ENCODE peak calls at places on chromosomes 11 and 22, in eight cellular contexts. G is stomach; T is cardiac muscle cell; C is Peyer's patch; Y is pancreas; P is A549; H is CD4-positive, alpha-beta T cell; I is CD8-positive, alpha-beta T cell. U is an unnamed sample.
A peak's percentile ranks its signal among the peaks of the same experiment; 100 is the strongest.

GRCh38 chr11:17976651-17977050 is 36.2 kb downstream of the SERGEF start:
- DNase-seq in G (no peak), T (no peak), C (no peak), Y (no peak), P (no peak), H (no peak), I (no peak), U (no peak)

GRCh38 chr11:117669616-117670015 is 127.4 kb downstream of the DSCAML1 start:
- DNase-seq in G (no peak), T (no peak), C (no peak), Y (no peak), P (no peak), H (no peak), I (no peak), U (no peak)

GRCh38 chr11:130369141-130369691 is 54.5 kb upstream of the ZBTB44 start:
- DNase-seq in G (no peak), T (no peak), C (no peak), Y (no peak), P (no peak), H (no peak), I (no peak), U (no peak)

GRCh38 chr11:17743808-17744119 is 9.2 kb downstream of the KCNC1 start:
- DNase-seq in G (no peak), T (no peak), C (no peak), Y (no peak), P (no peak), H (no peak), I (no peak), U (no peak)

GRCh38 chr11:77102246-77103210 is at the start of gene OMP:
- DNase-seq in G (no peak), T (no peak), C (no peak), Y (peak; percentile 21), P (no peak), H (no peak), I (no peak), U (no peak)

GRCh38 chr11:46210133-46210636 is 67.3 kb upstream of the CREB3L1 start:
- DNase-seq in G (no peak), T (no peak), C (no peak), Y (no peak), P (peak; percentile 37), H (no peak), I (no peak), U (peak; percentile 43)

GRCh38 chr11:119721129-119722120 is 7.6 kb downstream of the NECTIN1 start:
- DNase-seq in G (no peak), T (peak; percentile 44), C (no peak), Y (peak; percentile 55), P (peak; percentile 21), H (no peak), I (no peak), U (no peak)

GRCh38 chr11:118005224-118006152 is 19.3 kb downstream of the IL10RA start:
- DNase-seq in G (no peak), T (no peak), C (no peak), Y (no peak), P (no peak), H (no peak), I (no peak), U (no peak)

GRCh38 chr11:72561856-72562255 is 112.4 kb downstream of the PDE2A start:
- DNase-seq in G (no peak), T (no peak), C (no peak), Y (no peak), P (no peak), H (no peak), I (no peak), U (no peak)

GRCh38 chr11:60803273-60803936 is 18.3 kb downstream of the MS4A10 start:
- DNase-seq in G (no peak), T (no peak), C (no peak), Y (no peak), P (no peak), H (no peak), I (no peak), U (no peak)

GRCh38 chr11:78161346-78161745 is 21.9 kb upstream of the ALG8 start:
- DNase-seq in G (no peak), T (no peak), C (no peak), Y (no peak), P (no peak), H (no peak), I (no peak), U (no peak)

GRCh38 chr22:21856197-21856596 is 11.2 kb downstream of the MAPK1 start:
- DNase-seq in G (no peak), T (no peak), C (no peak), Y (no peak), P (no peak), H (no peak), I (no peak), U (no peak)

GRCh38 chr11:79592441-79593223 is 151.8 kb upstream of the TENM4 start:
- DNase-seq in G (no peak), T (no peak), C (no peak), Y (no peak), P (no peak), H (no peak), I (no peak), U (no peak)

GRCh38 chr22:18023509-18024275 is 669 bp downstream of the MICAL3 start:
- DNase-seq in G (peak; percentile 69), T (peak; percentile 86), C (no peak), Y (peak; percentile 81), P (peak; percentile 83), H (peak; percentile 13), I (peak; percentile 12), U (no peak)

GRCh38 chr11:110093407-110094297 is 460 bp downstream of the ZC3H12C start:
- DNase-seq in G (peak; percentile 56), T (peak; percentile 53), C (no peak), Y (peak; percentile 54), P (peak; percentile 59), H (no peak), I (no peak), U (peak; percentile 45)

GRCh38 chr11:110096369-110096976 is 3.3 kb downstream of the ZC3H12C start:
- DNase-seq in G (no peak), T (no peak), C (no peak), Y (no peak), P (no peak), H (no peak), I (no peak), U (no peak)

GRCh38 chr11:110092577-110093406 is at the start of gene ZC3H12C:
- DNase-seq in G (peak; percentile 87), T (peak; percentile 91), C (peak; percentile 28), Y (peak; percentile 89), P (peak; percentile 87), H (no peak), I (no peak), U (peak; percentile 82)

GRCh38 chr11:110095554-110095953 is 2.4 kb downstream of the ZC3H12C start:
- DNase-seq in G (no peak), T (no peak), C (no peak), Y (no peak), P (no peak), H (no peak), I (no peak), U (peak; percentile 43)

GRCh38 chr11:110094298-110095073 is 1.3 kb downstream of the ZC3H12C start:
- DNase-seq in G (no peak), T (no peak), C (no peak), Y (no peak), P (no peak), H (no peak), I (no peak), U (no peak)
- H3K27ac ChIP-seq in G (peak overlapping the region; percentile 97), T (no peak overlapping the region), C (peak overlapping the region; percentile 90), Y (no peak overlapping the region), P (peak overlapping the region; percentile 97), H (no peak overlapping the region), I (no peak overlapping the region), U (peak overlapping the region; percentile 97)

DNA sequence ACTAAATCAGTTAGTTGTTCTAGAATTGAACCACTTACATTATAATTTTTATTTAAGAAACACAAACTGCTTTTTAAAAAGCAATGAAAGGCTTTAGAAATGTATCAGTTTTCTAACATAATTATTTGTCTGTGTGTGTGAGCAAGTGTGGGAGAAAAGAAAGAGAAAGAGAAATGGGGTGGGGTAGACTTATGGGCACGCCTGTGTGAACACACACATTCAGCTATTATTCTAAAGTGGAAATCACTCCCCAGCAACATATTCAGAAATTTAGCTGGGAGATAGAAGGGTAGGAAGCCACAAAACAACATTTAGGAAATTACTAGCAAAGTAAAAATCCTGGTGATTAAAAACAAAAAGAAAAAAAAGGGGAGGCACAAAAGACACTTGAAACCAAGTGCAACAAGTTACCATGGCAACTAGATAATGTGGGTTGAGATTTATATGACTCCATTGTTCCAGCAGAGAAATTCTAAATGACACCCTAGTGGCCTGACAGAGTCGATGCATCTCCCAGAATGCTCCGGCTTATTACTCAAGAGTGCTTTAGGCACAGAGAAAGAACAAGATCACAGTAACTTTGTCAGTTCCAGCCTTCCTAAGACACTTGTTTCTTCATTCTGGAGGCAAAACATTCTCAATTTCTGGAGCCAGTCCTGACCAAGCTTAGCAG is 444.6 kb downstream of the DLG2 start:
- DNase-seq in G (no peak), T (peak; percentile 60), C (no peak), Y (no peak), P (peak; percentile 57), H (no peak), I (no peak), U (peak; percentile 73)
- TF ChIP-seq CTCF in G (no peak), T (no peak), C (no peak), Y (no peak), P (no peak), H (no peak), I (no peak), U (peak; percentile 73)

DNA sequence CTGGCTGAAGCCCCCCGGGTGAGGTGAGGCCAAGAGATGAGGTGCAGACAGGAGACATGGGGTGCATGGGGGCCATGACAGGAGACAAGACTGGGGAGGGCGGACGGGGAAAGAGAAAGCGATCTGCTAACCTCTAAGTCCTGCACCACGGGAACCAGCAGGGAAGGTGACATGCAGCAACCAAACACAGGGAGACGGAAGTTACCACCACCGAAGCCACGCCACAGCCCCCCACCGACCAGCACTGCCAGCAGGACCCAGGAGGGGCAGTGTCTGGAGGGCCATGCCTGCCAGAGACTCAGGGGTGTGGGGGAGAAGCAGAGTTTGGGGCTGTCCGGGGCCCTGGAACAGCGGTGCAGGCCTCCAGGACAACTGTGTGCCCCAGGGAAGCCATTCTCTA is 14.1 kb upstream of the RASL10A start:
- DNase-seq in G (no peak), T (no peak), C (no peak), Y (no peak), P (no peak), H (no peak), I (no peak), U (no peak)
- H3K27ac ChIP-seq in G (no peak overlapping the region), T (no peak overlapping the region), C (no peak overlapping the region), Y (no peak overlapping the region), P (no peak overlapping the region), H (no peak overlapping the region), I (no peak overlapping the region), U (no peak overlapping the region)

GRCh38 chr11:86676533-86677154 is 4.2 kb upstream of the ME3 start:
- DNase-seq in G (no peak), T (peak; percentile 15), C (no peak), Y (no peak), P (peak; percentile 65), H (no peak), I (no peak), U (no peak)
- TF ChIP-seq CTCF in G (no peak), T (peak; percentile 27), C (no peak), Y (no peak), P (peak; percentile 34), H (no peak), I (no peak), U (peak; percentile 61)

GRCh38 chr11:56911312-56911711 is 77.4 kb upstream of the OR5AK2 start:
- DNase-seq in G (no peak), T (no peak), C (no peak), Y (no peak), P (peak; percentile 73), H (no peak), I (no peak), U (no peak)
- H3K27ac ChIP-seq in G (no peak overlapping the region), T (no peak overlapping the region), C (no peak overlapping the region), Y (no peak overlapping the region), P (peak overlapping the region; percentile 100), H (no peak overlapping the region), I (no peak overlapping the region), U (no peak overlapping the region)